ENCODE peak calls at places on chromosomes 16 and 17, in four cellular contexts. A, U, E and Q are unnamed samples.

GRCh38 chr16:88456356-88457292 is 3.5 kb downstream of the ZFPM1 start:
- DNase-seq in A (no peak), U (no peak), E (no peak), Q (no peak)

GRCh38 chr17:52276609-52277008 is 118.1 kb upstream of the CA10 start:
- DNase-seq in A (no peak), U (no peak), E (no peak), Q (no peak)

GRCh38 chr16:52068447-52069074 is 478.4 kb downstream of the TOX3 start:
- DNase-seq in A (peak; percentile 3), U (no peak), E (peak; percentile 35), Q (no peak)

GRCh38 chr17:68511671-68512246 is 471 bp upstream of the PRKAR1A start:
- DNase-seq in A (peak; percentile 36), U (no peak), E (peak; percentile 83), Q (peak; percentile 62)

GRCh38 chr17:44444735-44445105 is 55.3 kb upstream of the ITGA2B start:
- DNase-seq in A (no peak), U (no peak), E (no peak), Q (no peak)

GRCh38 chr17:50207792-50208567 is 6.5 kb upstream of the COL1A1 start:
- DNase-seq in A (no peak), U (no peak), E (no peak), Q (no peak)

GRCh38 chr16:79337906-79338305 is 262.6 kb downstream of the MAF start:
- DNase-seq in A (no peak), U (no peak), E (no peak), Q (no peak)

GRCh38 chr17:29163563-29163962 is 16.6 kb downstream of the MYO18A start:
- DNase-seq in A (no peak), U (no peak), E (no peak), Q (no peak)

GRCh38 chr16:83344014-83344413 is 463.8 kb upstream of the HSBP1 start:
- DNase-seq in A (no peak), U (no peak), E (no peak), Q (no peak)

GRCh38 chr16:16150117-16150877 is 73.0 kb downstream of the ABCC6 start:
- DNase-seq in A (no peak), U (no peak), E (no peak), Q (no peak)

GRCh38 chr17:38341035-38341721 is 2.6 kb downstream of the GPR179 start:
- DNase-seq in A (peak; percentile 17), U (no peak), E (peak; percentile 47), Q (no peak)

GRCh38 chr16:23302045-23302956 is at the start of gene SCNN1B:
- DNase-seq in A (no peak), U (no peak), E (no peak), Q (no peak)

GRCh38 chr17:42132941-42133340 is 10.3 kb downstream of the HSPB9 start:
- DNase-seq in A (no peak), U (no peak), E (no peak), Q (no peak)

GRCh38 chr16:50588276-50588675 is 40.1 kb downstream of the NKD1 start:
- DNase-seq in A (no peak), U (no peak), E (no peak), Q (no peak)
- TF ChIP-seq BRCA1 in A (no peak), U (no peak), E (no peak), Q (no peak)

GRCh38 chr17:77286641-77287431 is 146.1 kb downstream of the SEC14L1 start:
- DNase-seq in A (no peak), U (no peak), E (peak; percentile 100), Q (peak; percentile 34)
- TF ChIP-seq BRCA1 in A (no peak), U (no peak), E (no peak), Q (no peak)

GRCh38 chr17:62172492-62173291 is 107.6 kb upstream of the MED13 start:
- DNase-seq in A (no peak), U (no peak), E (no peak), Q (peak; percentile 68)
- TF ChIP-seq BRCA1 in A (no peak), U (no peak), E (no peak), Q (no peak)

DNA sequence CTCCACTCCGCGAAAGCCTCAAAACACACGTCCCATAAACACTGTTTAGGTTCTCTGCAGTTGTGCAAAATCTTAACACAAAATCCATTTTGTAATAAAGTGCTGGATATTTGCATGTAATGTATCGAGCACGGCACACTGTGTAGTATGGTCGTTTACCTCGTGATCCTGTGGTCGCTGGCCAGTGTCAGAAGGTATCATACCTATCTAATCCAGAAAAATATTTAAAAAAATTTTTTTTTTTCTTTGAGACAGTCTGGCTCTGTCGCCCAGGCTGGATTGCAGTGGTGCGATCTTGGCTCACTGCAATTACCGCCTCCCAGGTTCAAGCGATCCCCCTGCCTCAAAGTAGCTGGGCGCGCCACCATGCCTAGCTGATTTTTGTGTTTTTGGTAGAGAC is 996 bp downstream of the RPL38 start:
- DNase-seq in A (no peak), U (no peak), E (no peak), Q (no peak)
- TF ChIP-seq BRCA1 in A (no peak), U (no peak), E (no peak), Q (no peak)

GRCh38 chr16:69223882-69224281 is 36.9 kb downstream of the SNTB2 start:
- DNase-seq in A (no peak), U (no peak), E (no peak), Q (no peak)
- TF ChIP-seq BRCA1 in A (no peak), U (no peak), E (no peak), Q (no peak)

DNA sequence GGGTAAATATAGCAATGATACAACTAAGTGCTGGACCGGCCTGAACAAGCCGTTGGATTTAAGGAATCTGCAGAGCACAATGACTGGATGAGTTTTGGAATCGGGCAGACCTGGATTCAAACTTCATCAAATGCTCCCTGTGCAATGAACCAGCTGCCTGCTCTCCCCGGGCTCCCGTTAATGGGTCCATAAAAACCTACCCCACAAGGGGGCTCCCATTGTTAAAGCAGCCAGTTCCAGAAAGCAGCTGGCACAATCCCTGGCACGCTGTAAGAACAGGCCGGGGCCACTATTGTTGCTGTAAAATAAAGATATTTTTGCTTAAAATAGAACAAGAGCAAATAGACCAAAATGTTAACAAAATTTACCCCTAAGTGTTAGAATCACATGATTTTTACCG is 131.9 kb downstream of the C16orf95 start:
- DNase-seq in A (no peak), U (no peak), E (no peak), Q (no peak)
- TF ChIP-seq BRCA1 in A (no peak), U (no peak), E (no peak), Q (no peak)

GRCh38 chr17:62193297-62193696 is 128.2 kb upstream of the MED13 start:
- DNase-seq in A (no peak), U (no peak), E (no peak), Q (no peak)

GRCh38 chr17:62188713-62189112 is 123.6 kb upstream of the MED13 start:
- DNase-seq in A (no peak), U (no peak), E (peak; percentile 62), Q (no peak)

GRCh38 chr17:62186841-62187240 is 121.8 kb upstream of the MED13 start:
- DNase-seq in A (no peak), U (no peak), E (no peak), Q (no peak)

GRCh38 chr17:62189377-62189776 is 124.3 kb upstream of the MED13 start:
- DNase-seq in A (no peak), U (no peak), E (no peak), Q (no peak)

GRCh38 chr17:62187681-62188080 is 122.6 kb upstream of the MED13 start:
- DNase-seq in A (no peak), U (no peak), E (no peak), Q (peak; percentile 60)
- TF ChIP-seq BRCA1 in A (no peak), U (no peak), E (no peak), Q (no peak)

GRCh38 chr17:60371416-60371815 is 20.5 kb downstream of the USP32 start:
- DNase-seq in A (no peak), U (no peak), E (no peak), Q (no peak)

GRCh38 chr17:60369727-60370126 is 22.2 kb downstream of the USP32 start:
- DNase-seq in A (no peak), U (no peak), E (no peak), Q (no peak)

GRCh38 chr17:60371818-60372510 is 20.0 kb downstream of the USP32 start:
- DNase-seq in A (no peak), U (no peak), E (no peak), Q (no peak)

DNA sequence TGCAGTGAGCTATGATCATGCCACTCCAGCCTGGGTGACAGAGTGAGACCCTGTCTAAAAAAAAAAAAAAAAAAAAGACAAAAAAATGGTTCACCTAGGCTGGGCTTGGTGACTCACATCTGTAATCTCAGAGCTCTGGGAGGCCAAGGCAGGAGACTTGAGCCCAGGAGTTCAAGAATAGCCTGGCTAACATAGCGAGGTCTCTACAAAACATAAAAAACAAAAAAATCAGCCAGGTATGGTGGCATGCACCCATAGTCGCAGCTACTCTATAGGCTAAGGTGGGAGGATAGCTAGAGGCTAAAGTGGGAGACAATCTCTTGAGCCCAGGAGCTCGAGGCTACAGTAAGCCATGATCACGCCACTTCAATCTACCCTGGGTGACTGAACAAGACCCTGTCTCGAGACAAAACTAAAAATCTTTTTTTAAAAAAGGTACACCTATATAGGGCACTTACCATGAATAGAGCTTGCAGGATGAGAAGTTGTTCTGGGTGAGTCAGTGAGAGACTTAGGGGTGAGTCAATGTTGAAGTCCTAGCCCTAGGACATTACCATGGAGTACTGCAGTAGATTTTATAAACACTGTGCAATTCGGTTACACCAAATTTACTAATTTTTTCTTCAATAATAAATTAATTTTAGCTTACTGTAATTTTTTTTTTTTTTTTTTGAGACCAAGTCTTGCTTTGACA is 19.0 kb downstream of the USP32 start:
- DNase-seq in A (no peak), U (no peak), E (no peak), Q (no peak)
- TF ChIP-seq BRCA1 in A (no peak), U (no peak), E (no peak), Q (no peak)

GRCh38 chr17:76715462-76715830 is 4.7 kb upstream of the MXRA7 start:
- DNase-seq in A (no peak), U (no peak), E (no peak), Q (no peak)

GRCh38 chr17:76716834-76717205 is 6.1 kb upstream of the MXRA7 start:
- DNase-seq in A (no peak), U (no peak), E (no peak), Q (peak; percentile 25)

GRCh38 chr17:76714336-76714735 is 3.6 kb upstream of the MXRA7 start:
- DNase-seq in A (no peak), U (no peak), E (no peak), Q (no peak)

GRCh38 chr17:76714822-76715461 is 4.2 kb upstream of the MXRA7 start:
- DNase-seq in A (no peak), U (no peak), E (no peak), Q (peak; percentile 47)

DNA sequence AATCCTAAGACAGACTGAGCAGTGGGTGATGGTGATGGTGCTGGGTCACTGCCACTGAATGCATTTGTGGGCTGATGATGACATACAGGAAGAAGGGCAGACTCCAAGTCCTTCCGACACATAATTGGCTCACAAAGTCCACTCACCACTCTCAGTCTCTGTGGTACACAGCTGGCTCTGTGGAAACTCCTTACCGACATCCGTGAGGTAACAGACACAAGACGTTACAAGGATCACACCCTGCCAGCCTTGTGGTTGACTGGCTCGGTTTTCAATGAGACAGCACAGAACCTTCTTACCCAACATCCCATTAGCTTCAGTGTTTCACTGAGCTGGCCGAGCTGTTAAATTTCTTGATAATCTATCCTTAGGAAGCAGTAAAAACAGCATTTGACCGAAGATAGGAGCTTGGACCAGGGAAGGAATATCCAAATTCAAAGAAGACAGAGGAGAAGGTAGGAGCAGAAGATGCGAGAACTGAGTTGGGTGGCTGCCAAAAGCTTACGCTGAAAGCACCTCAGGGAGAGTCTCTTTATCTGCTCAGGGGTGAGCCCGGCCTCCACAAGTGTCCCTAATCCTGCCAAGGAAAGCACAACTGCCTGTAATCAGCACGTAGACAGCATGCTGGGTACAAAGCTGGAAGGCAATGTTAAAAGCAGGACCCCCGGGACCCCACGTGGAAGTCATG is 5.5 kb upstream of the MXRA7 start:
- DNase-seq in A (no peak), U (no peak), E (no peak), Q (no peak)
- TF ChIP-seq BRCA1 in A (no peak), U (no peak), E (no peak), Q (no peak)